ENCODE peak calls at places on chromosomes 1 and 21, in ten cellular contexts. M, T, L, N, U, J, C, V, O and Q are unnamed samples.

GRCh38 chr1:71417421-71417820 is 336.6 kb upstream of the ZRANB2 start:
- DNase-seq in C (no peak), N (no peak), M (no peak), O (no peak), L (no peak), T (no peak), J (no peak), V (no peak), U (no peak), Q (peak; percentile 57)

GRCh38 chr1:225651872-225652725 is 824 bp downstream of the ENAH start:
- DNase-seq in M (no peak), O (peak; percentile 18), C (peak; percentile 45), V (peak; percentile 30), N (no peak), U (peak; percentile 47), J (no peak), T (no peak), L (peak; percentile 37), Q (peak; percentile 47)

GRCh38 chr1:150999051-150999674 is 7.5 kb downstream of the MINDY1 start:
- DNase-seq in L (no peak), U (peak; percentile 89), O (no peak), M (no peak), V (no peak), T (no peak), J (no peak), C (no peak), N (no peak), Q (no peak)

GRCh38 chr1:177286396-177286795 is 115.6 kb downstream of the BRINP2 start:
- DNase-seq in M (no peak), J (no peak), U (no peak), L (no peak), N (no peak), V (no peak), T (no peak), C (no peak), O (no peak), Q (no peak)

GRCh38 chr21:41802684-41803083 is 35.8 kb upstream of the RIPK4 start:
- DNase-seq in J (peak; percentile 80), V (no peak), L (peak; percentile 37), U (peak; percentile 61), N (no peak), M (no peak), C (peak; percentile 87), T (no peak), O (no peak), Q (no peak)

GRCh38 chr1:203643213-203644045 is 16.8 kb downstream of the ATP2B4 start:
- DNase-seq in T (no peak), V (no peak), N (no peak), U (peak; percentile 48), J (no peak), O (no peak), L (no peak), M (no peak), C (peak; percentile 55), Q (no peak)

GRCh38 chr1:215794151-215794550 is 227.0 kb downstream of the KCTD3 start:
- DNase-seq in L (peak; percentile 77), U (no peak), T (no peak), J (no peak), M (no peak), N (no peak), O (no peak), V (no peak), C (no peak), Q (peak; percentile 95)

GRCh38 chr1:177779325-177779965 is 190.4 kb downstream of the SEC16B start:
- DNase-seq in U (no peak), V (peak; percentile 15), L (no peak), N (no peak), M (no peak), O (no peak), J (peak; percentile 68), T (no peak), C (no peak), Q (no peak)

GRCh38 chr1:59750612-59751395 is 63.9 kb upstream of the HOOK1 start:
- DNase-seq in O (no peak), N (no peak), U (peak; percentile 88), C (peak; percentile 91), V (no peak), M (no peak), J (no peak), T (no peak), L (no peak), Q (no peak)

GRCh38 chr1:221856188-221857093 is 114.6 kb upstream of the DUSP10 start:
- DNase-seq in L (no peak), C (peak; percentile 84), U (peak; percentile 54), J (no peak), V (no peak), T (no peak), N (no peak), O (no peak), M (no peak), Q (no peak)

GRCh38 chr21:39316062-39316461 is 2.6 kb upstream of the BRWD1 start:
- DNase-seq in V (no peak), L (no peak), C (no peak), O (peak; percentile 56), M (no peak), U (peak; percentile 60), N (no peak), J (no peak), T (no peak), Q (no peak)

GRCh38 chr1:222464841-222465210 is 83.1 kb downstream of the HHIPL2 start:
- DNase-seq in U (peak; percentile 18), L (peak; percentile 28), M (peak; percentile 46), T (peak; percentile 64), J (no peak), V (peak; percentile 65), O (peak; percentile 60), C (peak; percentile 74), N (peak; percentile 81), Q (peak; percentile 11)

GRCh38 chr1:167555971-167556714 is 2.6 kb upstream of the CREG1 start:
- DNase-seq in M (peak; percentile 65), L (peak; percentile 47), J (no peak), C (peak; percentile 82), O (peak; percentile 94), N (peak; percentile 89), V (peak; percentile 82), U (peak; percentile 69), T (peak; percentile 79), Q (peak; percentile 73)

GRCh38 chr1:200154069-200154767 is 126.7 kb downstream of the NR5A2 start:
- DNase-seq in M (no peak), C (no peak), T (peak; percentile 11), J (no peak), L (no peak), O (peak; percentile 79), N (peak; percentile 75), V (no peak), U (peak; percentile 27), Q (no peak)

GRCh38 chr1:36285450-36286101 is 20.6 kb upstream of the SH3D21 start:
- DNase-seq in N (peak; percentile 77), U (peak; percentile 86), T (peak; percentile 59), L (peak; percentile 41), M (peak; percentile 14), J (no peak), C (peak; percentile 94), V (peak; percentile 44), O (peak; percentile 87), Q (peak; percentile 65)

GRCh38 chr1:1540817-1541628 is 599 bp upstream of the TMEM240 start:
- DNase-seq in L (no peak), T (no peak), V (no peak), U (no peak), O (no peak), J (no peak), N (no peak), C (no peak), M (no peak), Q (no peak)

GRCh38 chr1:181044449-181044966 is 10.7 kb downstream of the MR1 start:
- DNase-seq in L (no peak), T (no peak), U (peak; percentile 41), J (no peak), C (no peak), N (peak; percentile 76), O (no peak), M (no peak), V (no peak), Q (no peak)

GRCh38 chr1:211648980-211649934 is 26.2 kb downstream of the NEK2 start:
- DNase-seq in U (no peak), J (peak; percentile 65), T (no peak), M (peak; percentile 5), V (peak; percentile 47), O (peak; percentile 76), L (no peak), N (no peak), C (no peak), Q (no peak)

GRCh38 chr1:229409616-229410369 is 24.1 kb downstream of the ACTA1 start:
- DNase-seq in C (no peak), O (no peak), U (no peak), T (no peak), N (no peak), L (peak; percentile 40), V (no peak), M (no peak), J (no peak), Q (no peak)

GRCh38 chr21:45524756-45525152 is 17.5 kb downstream of the SLC19A1 start:
- DNase-seq in V (peak; percentile 1), L (no peak), J (no peak), N (peak; percentile 39), M (no peak), C (no peak), T (no peak), O (no peak), U (no peak), Q (no peak)

GRCh38 chr21:21688877-21689276 is 690.7 kb downstream of the NCAM2 start:
- DNase-seq in J (no peak), O (peak; percentile 65), C (peak; percentile 57), V (peak; percentile 61), T (peak; percentile 31), M (no peak), N (no peak), U (peak; percentile 50), L (no peak), Q (peak; percentile 9)

GRCh38 chr1:241677171-241677570 is 25.1 kb downstream of the WDR64 start:
- DNase-seq in C (no peak), V (no peak), L (no peak), M (no peak), T (no peak), O (peak; percentile 97), J (no peak), N (no peak), U (no peak), Q (no peak)

GRCh38 chr1:245685111-245685810 is 530.5 kb downstream of the KIF26B start:
- DNase-seq in L (no peak), T (no peak), C (no peak), U (no peak), V (no peak), M (no peak), N (peak; percentile 60), O (no peak), J (no peak), Q (no peak)

GRCh38 chr1:39184354-39184818 is 20.1 kb upstream of the MACF1 start:
- DNase-seq in U (no peak), V (no peak), O (no peak), T (no peak), J (no peak), L (no peak), M (no peak), C (no peak), N (no peak), Q (no peak)

GRCh38 chr1:155553349-155553748 is 9.3 kb downstream of the ASH1L start:
- DNase-seq in O (no peak), J (no peak), N (no peak), C (no peak), T (no peak), L (no peak), V (no peak), M (no peak), U (no peak), Q (no peak)

GRCh38 chr1:227921461-227922185 is 26.1 kb downstream of the WNT9A start:
- DNase-seq in J (peak; percentile 55), C (no peak), M (no peak), V (no peak), U (no peak), L (no peak), T (no peak), N (no peak), O (no peak), Q (no peak)

GRCh38 chr1:15570861-15571260 is 14.0 kb downstream of the AGMAT start:
- DNase-seq in C (no peak), U (no peak), T (no peak), M (no peak), L (no peak), J (no peak), V (no peak), O (no peak), N (no peak), Q (no peak)

GRCh38 chr1:211324992-211325775 is 1.4 kb upstream of the TRAF5 start:
- DNase-seq in V (no peak), L (no peak), O (no peak), C (no peak), J (no peak), M (no peak), T (no peak), U (no peak), N (peak; percentile 48), Q (peak; percentile 18)